ENCODE peak calls at places on chromosomes 7 and 10, in nine cellular contexts. C, I, S, J, B, N, M, W and Z are unnamed samples.

GRCh38 chr10:122139627-122140151 is 131.4 kb upstream of the BTBD16 start:
- DNase-seq in S (no peak), M (no peak), I (peak; percentile 64), N (no peak), C (peak; percentile 83), B (no peak), J (no peak), W (no peak), Z (no peak)

GRCh38 chr10:61943699-61944444 is 42.4 kb downstream of the ARID5B start:
- DNase-seq in M (no peak), S (no peak), W (no peak), I (no peak), C (no peak), B (no peak), N (peak; percentile 73), J (no peak), Z (no peak)

GRCh38 chr10:70899096-70899495 is 10.7 kb upstream of the PCBD1 start:
- DNase-seq in M (no peak), C (no peak), I (no peak), S (no peak), W (no peak), N (no peak), J (no peak), B (no peak), Z (no peak)

GRCh38 chr7:151008511-151009323 is 15.6 kb downstream of the ATG9B start:
- DNase-seq in S (no peak), C (peak; percentile 75), I (peak; percentile 72), M (peak; percentile 87), W (peak; percentile 94), J (no peak), N (peak; percentile 25), B (peak; percentile 56), Z (no peak)

GRCh38 chr7:155702616-155703015 is 58.2 kb downstream of the RBM33 start:
- DNase-seq in N (no peak), I (no peak), C (no peak), B (no peak), S (no peak), M (no peak), J (no peak), W (no peak), Z (no peak)

GRCh38 chr10:28991738-28992270 is 297.1 kb upstream of the LYZL1 start:
- DNase-seq in C (peak; percentile 63), S (no peak), B (peak; percentile 40), I (peak; percentile 32), J (no peak), M (peak; percentile 68), N (peak; percentile 47), W (peak; percentile 65), Z (no peak)

GRCh38 chr10:42929993-42930392 is 146.9 kb upstream of the RET start:
- DNase-seq in J (no peak), C (no peak), S (no peak), B (no peak), W (peak; percentile 8), M (no peak), I (no peak), N (no peak), Z (no peak)

GRCh38 chr10:70626056-70626455 is 23.5 kb upstream of the PRF1 start:
- DNase-seq in M (no peak), S (no peak), N (no peak), B (no peak), W (no peak), J (no peak), I (no peak), C (no peak), Z (no peak)

GRCh38 chr7:134290286-134290685 is 26.4 kb downstream of the SLC35B4 start:
- DNase-seq in C (no peak), M (no peak), B (no peak), W (no peak), N (peak; percentile 9), J (no peak), S (no peak), I (no peak), Z (no peak)

GRCh38 chr10:33064706-33065105 is 106.7 kb upstream of the ITGB1 start:
- DNase-seq in M (no peak), S (no peak), C (no peak), W (no peak), J (no peak), B (no peak), N (no peak), I (no peak), Z (no peak)

GRCh38 chr7:131026297-131027003 is 292.4 kb upstream of the KLF14 start:
- DNase-seq in I (no peak), C (no peak), S (no peak), W (no peak), M (no peak), B (no peak), J (no peak), N (peak; percentile 72), Z (no peak)

DNA sequence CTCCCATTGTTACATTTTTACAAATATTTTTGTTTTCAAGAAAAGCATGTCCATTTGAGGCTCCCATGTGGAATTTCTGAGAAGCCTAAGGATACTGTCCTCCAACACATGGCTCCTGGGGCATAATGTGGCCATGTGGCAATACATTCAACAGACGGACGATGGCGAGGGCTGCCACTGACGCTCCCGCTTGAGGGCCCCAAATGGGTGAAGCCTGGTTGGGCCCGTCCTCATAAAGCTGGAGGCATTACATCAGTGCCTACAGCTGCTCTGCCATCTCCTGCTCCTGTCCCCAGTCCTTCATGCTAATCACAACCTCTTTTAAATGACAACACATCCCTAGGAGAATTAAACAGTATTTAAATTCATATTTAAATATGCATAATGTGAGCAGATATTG is 246.8 kb downstream of the TNS3 start:
- DNase-seq in W (no peak), J (no peak), B (no peak), M (no peak), I (no peak), S (no peak), N (no peak), C (peak; percentile 49), Z (no peak)
- TF ChIP-seq CTCF in W (no peak), J (no peak), B (no peak), M (no peak), I (no peak), S (no peak), N (no peak), C (no peak), Z (no peak)

GRCh38 chr10:100890141-100890695 is 22.5 kb upstream of the SLF2 start:
- DNase-seq in B (no peak), N (no peak), I (no peak), W (peak; percentile 3), C (no peak), S (no peak), M (no peak), J (no peak), Z (no peak)

GRCh38 chr10:100887761-100888296 is 24.9 kb upstream of the SLF2 start:
- DNase-seq in C (peak; percentile 46), N (no peak), M (no peak), B (no peak), S (no peak), W (peak; percentile 30), I (no peak), J (no peak), Z (no peak)

GRCh38 chr10:100890696-100891271 is 22.0 kb upstream of the SLF2 start:
- DNase-seq in C (peak; percentile 51), S (no peak), I (no peak), M (peak; percentile 79), B (no peak), J (peak; percentile 36), W (no peak), N (peak; percentile 97), Z (no peak)

GRCh38 chr10:100889546-100889945 is 23.2 kb upstream of the SLF2 start:
- DNase-seq in B (no peak), I (no peak), W (peak; percentile 21), N (no peak), M (no peak), S (no peak), J (no peak), C (peak; percentile 36), Z (no peak)

DNA sequence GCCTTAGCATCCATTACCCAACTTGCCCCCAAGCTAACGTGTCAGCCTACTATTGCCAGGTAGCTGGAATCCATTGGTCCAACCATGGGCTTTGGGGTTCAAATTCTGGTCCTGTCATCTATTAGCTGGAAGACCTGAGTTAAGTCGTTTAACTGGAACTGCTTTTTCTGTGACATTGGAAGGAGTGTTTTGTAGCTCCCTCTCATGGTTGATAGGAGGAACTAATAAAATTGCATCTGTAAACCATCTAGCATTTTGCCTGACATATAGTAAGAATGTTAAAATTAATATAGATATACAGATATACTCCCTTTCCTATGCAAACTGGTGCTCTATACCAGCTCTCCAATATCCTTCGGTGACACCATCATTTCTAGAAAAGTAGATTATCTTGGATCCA is 23.8 kb upstream of the SLF2 start:
- DNase-seq in N (peak; percentile 30), M (peak; percentile 34), B (no peak), I (no peak), J (no peak), W (peak; percentile 11), S (no peak), C (peak; percentile 18), Z (no peak)
- H3K27ac ChIP-seq in N (no peak overlapping the region), M (no peak overlapping the region), B (no peak overlapping the region), I (no peak overlapping the region), J (no peak overlapping the region), W (no peak overlapping the region), S (no peak overlapping the region), C (no peak overlapping the region), Z (no peak overlapping the region)

GRCh38 chr10:79268100-79268670 is 79.1 kb upstream of the PPIF start:
- DNase-seq in J (no peak), M (no peak), S (no peak), N (peak; percentile 36), W (no peak), B (no peak), I (no peak), C (no peak), Z (no peak)

GRCh38 chr10:79268717-79269116 is 78.6 kb upstream of the PPIF start:
- DNase-seq in N (no peak), B (no peak), J (no peak), C (no peak), S (no peak), M (no peak), W (no peak), I (no peak), Z (no peak)

GRCh38 chr10:79266092-79266491 is 81.2 kb upstream of the PPIF start:
- DNase-seq in B (no peak), I (no peak), M (no peak), S (no peak), C (no peak), N (no peak), W (no peak), J (no peak), Z (peak; percentile 43)

GRCh38 chr10:79266543-79267312 is 80.5 kb upstream of the PPIF start:
- DNase-seq in C (peak; percentile 89), B (peak; percentile 88), J (peak; percentile 61), W (no peak), S (peak; percentile 86), I (peak; percentile 82), N (peak; percentile 89), M (no peak), Z (peak; percentile 68)

DNA sequence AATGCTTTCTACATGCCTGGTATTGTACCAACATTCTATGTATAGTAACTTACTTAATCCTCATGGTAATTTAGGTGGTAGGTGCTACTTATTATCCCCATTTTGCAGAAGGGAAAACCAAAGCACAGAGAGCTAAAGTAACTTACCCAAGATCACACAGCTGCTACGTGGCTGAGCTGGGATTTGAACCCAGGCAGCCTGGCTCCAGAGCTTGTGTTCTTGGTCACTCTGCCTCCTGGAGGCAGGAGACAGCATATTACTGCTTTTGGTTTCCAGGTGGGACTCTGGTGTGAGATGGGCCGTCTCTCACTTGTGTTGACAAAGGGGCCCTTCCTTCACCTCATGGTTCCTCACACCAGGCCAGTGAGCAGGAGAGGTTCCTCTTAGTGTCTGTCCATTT is 79.8 kb upstream of the PPIF start:
- DNase-seq in S (no peak), W (no peak), B (no peak), I (no peak), M (no peak), C (no peak), N (peak; percentile 7), J (no peak), Z (no peak)
- TF ChIP-seq CTCF in S (no peak), W (peak; percentile 41), B (no peak), I (no peak), M (peak; percentile 21), C (no peak), N (no peak), J (no peak), Z (no peak)

GRCh38 chr10:27240212-27240890 is at the start of gene ACBD5:
- DNase-seq in N (peak; percentile 89), M (no peak), S (peak; percentile 96), B (peak; percentile 94), J (peak; percentile 93), C (peak; percentile 96), I (peak; percentile 88), W (peak; percentile 84), Z (peak; percentile 73)
- H3K27ac ChIP-seq in N (peak within 1 kb of the TSS; percentile 92), M (peak within 1 kb of the TSS; percentile 93), S (peak within 1 kb of the TSS; percentile 98), B (peak within 1 kb of the TSS; percentile 97), J (peak within 1 kb of the TSS; percentile 98), C (peak within 1 kb of the TSS; percentile 97), I (peak within 1 kb of the TSS; percentile 96), W (peak within 1 kb of the TSS; percentile 72), Z (peak within 1 kb of the TSS; percentile 97)